ENCODE peak calls at places on chromosomes 13 and 19, in seven cellular contexts. H is nucleus accumbens, E is fibroblast of lung, C is fibroblast of the aortic adventitia, K is NCI-H1105, Z is GF-D8, L is thoracic aorta. F is an unnamed sample.

GRCh38 chr13:33744589-33745369 is 73.2 kb upstream of the RFC3 start:
- DNase-seq in H (no peak), E (peak; percentile 27), C (peak; percentile 21), K (peak; percentile 73), Z (no peak), L (no peak), F (no peak)

GRCh38 chr19:47445527-47445926 is 26.2 kb downstream of the SLC8A2 start:
- DNase-seq in H (no peak), E (no peak), C (no peak), K (no peak), Z (no peak), L (no peak), F (no peak)

GRCh38 chr13:25380082-25380481 is 8.3 kb downstream of the ATP8A2 start:
- DNase-seq in H (no peak), E (no peak), C (no peak), K (no peak), Z (no peak), L (no peak), F (no peak)

GRCh38 chr19:57406516-57407123 is 4.3 kb upstream of the ZNF17 start:
- DNase-seq in H (peak; percentile 29), E (peak; percentile 16), C (peak; percentile 58), K (peak; percentile 69), Z (peak; percentile 6), L (no peak), F (peak; percentile 57)

GRCh38 chr19:42090687-42091086 is 14.7 kb downstream of the ZNF574 start:
- DNase-seq in H (no peak), E (no peak), C (no peak), K (no peak), Z (no peak), L (no peak), F (no peak)

GRCh38 chr13:95245072-95245471 is 56.2 kb downstream of the ABCC4 start:
- DNase-seq in H (no peak), E (no peak), C (no peak), K (no peak), Z (no peak), L (no peak), F (no peak)

GRCh38 chr13:110885966-110886365 is 28.9 kb downstream of the ANKRD10 start:
- DNase-seq in H (no peak), E (no peak), C (no peak), K (no peak), Z (no peak), L (no peak), F (no peak)

GRCh38 chr19:50646074-50646807 is 3.0 kb upstream of the C19orf81 start:
- DNase-seq in H (no peak), E (peak; percentile 25), C (peak; percentile 45), K (no peak), Z (no peak), L (no peak), F (no peak)

GRCh38 chr13:44368599-44369368 is 4.8 kb upstream of the SERP2 start:
- DNase-seq in H (no peak), E (no peak), C (no peak), K (no peak), Z (no peak), L (no peak), F (no peak)

GRCh38 chr13:29892149-29892548 is 41.7 kb upstream of the UBL3 start:
- DNase-seq in H (peak; percentile 71), E (no peak), C (no peak), K (no peak), Z (no peak), L (no peak), F (no peak)

GRCh38 chr13:46666727-46667456 is 113.9 kb downstream of the LRCH1 start:
- DNase-seq in H (no peak), E (no peak), C (no peak), K (no peak), Z (no peak), L (no peak), F (no peak)

GRCh38 chr13:38518328-38518727 is 168.5 kb upstream of the FREM2 start:
- DNase-seq in H (no peak), E (no peak), C (no peak), K (no peak), Z (no peak), L (no peak), F (no peak)

GRCh38 chr13:93169980-93170379 is 56.6 kb upstream of the GPC6 start:
- DNase-seq in H (no peak), E (peak; percentile 99), C (peak; percentile 78), K (no peak), Z (no peak), L (no peak), F (no peak)

GRCh38 chr19:15672580-15673175 is at the start of gene CYP4F12:
- DNase-seq in H (no peak), E (no peak), C (peak; percentile 35), K (no peak), Z (no peak), L (no peak), F (no peak)

GRCh38 chr19:16372065-16372915 is 47.7 kb downstream of the KLF2 start:
- DNase-seq in H (no peak), E (no peak), C (no peak), K (no peak), Z (no peak), L (no peak), F (no peak)

GRCh38 chr19:46412034-46412982 is 1.1 kb downstream of the CCDC8 start:
- DNase-seq in H (no peak), E (no peak), C (no peak), K (no peak), Z (no peak), L (no peak), F (no peak)

GRCh38 chr13:25375727-25376358 is 4.1 kb downstream of the ATP8A2 start:
- DNase-seq in H (no peak), E (peak; percentile 19), C (peak; percentile 58), K (no peak), Z (no peak), L (no peak), F (peak; percentile 14)

GRCh38 chr19:13764101-13764807 is at the start of gene MRI1:
- DNase-seq in H (peak; percentile 67), E (peak; percentile 66), C (peak; percentile 68), K (peak; percentile 69), Z (no peak), L (peak; percentile 29), F (peak; percentile 46)

GRCh38 chr19:35404879-35405622 is 34.2 kb downstream of the GPR42 start:
- DNase-seq in H (no peak), E (peak; percentile 85), C (peak; percentile 89), K (no peak), Z (no peak), L (peak; percentile 17), F (no peak)

GRCh38 chr13:33723365-33723764 is 94.6 kb upstream of the RFC3 start:
- DNase-seq in H (no peak), E (no peak), C (peak; percentile 12), K (no peak), Z (no peak), L (no peak), F (no peak)

GRCh38 chr19:29887498-29887897 is 54.5 kb upstream of the URI1 start:
- DNase-seq in H (no peak), E (no peak), C (peak; percentile 14), K (no peak), Z (peak; percentile 85), L (no peak), F (no peak)

GRCh38 chr13:105442040-105442439 is 1093.4 kb downstream of the EFNB2 start:
- DNase-seq in H (no peak), E (no peak), C (no peak), K (no peak), Z (no peak), L (no peak), F (no peak)

F was measured in effector CD4-positive, alpha-beta T cell.